ENCODE peak calls at places on chromosomes 1 and 21, in seven cellular contexts. H is astrocyte, F is mesendoderm, Z is mammary epithelial cell, V is H9, A is heart right ventricle, K is Peyer's patch. W is an unnamed sample.

GRCh38 chr1:184911103-184911502 is 63.2 kb downstream of the NIBAN1 start:
- DNase-seq in H (no peak), F (no peak), Z (no peak), V (no peak), A (no peak), K (no peak), W (no peak)

GRCh38 chr1:201224671-201225400 is 34.2 kb downstream of the IGFN1 start:
- DNase-seq in H (no peak), F (no peak), Z (no peak), V (no peak), A (no peak), K (peak), W (peak)

GRCh38 chr1:188642585-188643168 is 1813.9 kb downstream of the PLA2G4A start:
- DNase-seq in H (no peak), F (no peak), Z (no peak), V (no peak), A (no peak), K (no peak), W (no peak)

GRCh38 chr1:59343576-59343840 is 46.6 kb downstream of the FGGY start:
- DNase-seq in H (no peak), F (no peak), Z (no peak), V (no peak), A (no peak), K (no peak), W (no peak)

GRCh38 chr21:34740198-34740597 is 71.4 kb downstream of the CLIC6 start:
- DNase-seq in H (no peak), F (no peak), Z (no peak), V (no peak), A (no peak), K (no peak), W (no peak)

GRCh38 chr1:155177918-155178281 is 4.3 kb downstream of the TRIM46 start:
- DNase-seq in H (no peak), F (no peak), Z (no peak), V (no peak), A (no peak), K (peak), W (peak)

GRCh38 chr1:205974712-205975111 is 28.5 kb downstream of the RAB7B start:
- DNase-seq in H (no peak), F (no peak), Z (no peak), V (no peak), A (no peak), K (no peak), W (no peak)

GRCh38 chr1:157137051-157137772 is 983 bp downstream of the ETV3 start:
- DNase-seq in H (no peak), F (peak), Z (peak), V (no peak), A (no peak), K (peak), W (no peak)

GRCh38 chr1:50270926-50271325 is 152.3 kb downstream of the DMRTA2 start:
- DNase-seq in H (no peak), F (peak), Z (no peak), V (no peak), A (no peak), K (no peak), W (no peak)

GRCh38 chr1:34162852-34163766 is 1.9 kb downstream of the CSMD2 start:
- DNase-seq in H (peak), F (peak), Z (peak), V (peak), A (peak), K (peak), W (no peak)

GRCh38 chr1:182684128-182684828 is at the start of gene RGS8:
- DNase-seq in H (no peak), F (no peak), Z (no peak), V (no peak), A (no peak), K (no peak), W (no peak)

GRCh38 chr1:192311281-192311680 is 5.5 kb upstream of the RGS21 start:
- DNase-seq in H (peak), F (peak), Z (peak), V (no peak), A (no peak), K (no peak), W (no peak)

GRCh38 chr1:60425528-60425927 is 352.0 kb upstream of the C1orf87 start:
- DNase-seq in H (no peak), F (peak), Z (no peak), V (peak), A (no peak), K (no peak), W (no peak)

GRCh38 chr21:38982096-38982495 is 176.4 kb downstream of the ETS2 start:
- DNase-seq in H (peak), F (peak), Z (no peak), V (peak), A (no peak), K (no peak), W (no peak)

GRCh38 chr1:181392613-181393170 is 90.6 kb upstream of the CACNA1E start:
- DNase-seq in H (no peak), F (no peak), Z (peak), V (no peak), A (no peak), K (no peak), W (no peak)

GRCh38 chr1:226937940-226938725 is 2.0 kb upstream of the COQ8A start:
- DNase-seq in H (no peak), F (no peak), Z (no peak), V (no peak), A (no peak), K (no peak), W (no peak)

GRCh38 chr1:87594736-87595383 is 266.2 kb downstream of the LMO4 start:
- DNase-seq in H (peak), F (no peak), Z (no peak), V (no peak), A (no peak), K (no peak), W (no peak)

GRCh38 chr1:205444300-205444930 is 11.4 kb downstream of the BLACAT1 start:
- DNase-seq in H (peak), F (no peak), Z (no peak), V (no peak), A (no peak), K (no peak), W (no peak)

GRCh38 chr1:180522204-180522497 is 19.8 kb upstream of the ACBD6 start:
- DNase-seq in H (no peak), F (peak), Z (peak), V (peak), A (no peak), K (no peak), W (no peak)

GRCh38 chr1:236394905-236395779 is 1.1 kb downstream of the EDARADD start:
- DNase-seq in H (peak), F (peak), Z (peak), V (peak), A (peak), K (no peak), W (no peak)

GRCh38 chr21:29347274-29347681 is 48.6 kb downstream of the BACH1 start:
- DNase-seq in H (no peak), F (no peak), Z (no peak), V (no peak), A (no peak), K (no peak), W (no peak)
- H3K27ac ChIP-seq in H (peak), F (no peak), Z (no peak), V (no peak), A (peak), K (peak), W (no peak)

GRCh38 chr1:24888971-24889670 is 41.0 kb downstream of the RUNX3 start:
- DNase-seq in H (peak), F (no peak), Z (peak), V (no peak), A (no peak), K (no peak), W (no peak)
- H3K27ac ChIP-seq in H (no peak), F (no peak), Z (no peak), V (no peak), A (no peak), K (no peak), W (no peak)

DNA sequence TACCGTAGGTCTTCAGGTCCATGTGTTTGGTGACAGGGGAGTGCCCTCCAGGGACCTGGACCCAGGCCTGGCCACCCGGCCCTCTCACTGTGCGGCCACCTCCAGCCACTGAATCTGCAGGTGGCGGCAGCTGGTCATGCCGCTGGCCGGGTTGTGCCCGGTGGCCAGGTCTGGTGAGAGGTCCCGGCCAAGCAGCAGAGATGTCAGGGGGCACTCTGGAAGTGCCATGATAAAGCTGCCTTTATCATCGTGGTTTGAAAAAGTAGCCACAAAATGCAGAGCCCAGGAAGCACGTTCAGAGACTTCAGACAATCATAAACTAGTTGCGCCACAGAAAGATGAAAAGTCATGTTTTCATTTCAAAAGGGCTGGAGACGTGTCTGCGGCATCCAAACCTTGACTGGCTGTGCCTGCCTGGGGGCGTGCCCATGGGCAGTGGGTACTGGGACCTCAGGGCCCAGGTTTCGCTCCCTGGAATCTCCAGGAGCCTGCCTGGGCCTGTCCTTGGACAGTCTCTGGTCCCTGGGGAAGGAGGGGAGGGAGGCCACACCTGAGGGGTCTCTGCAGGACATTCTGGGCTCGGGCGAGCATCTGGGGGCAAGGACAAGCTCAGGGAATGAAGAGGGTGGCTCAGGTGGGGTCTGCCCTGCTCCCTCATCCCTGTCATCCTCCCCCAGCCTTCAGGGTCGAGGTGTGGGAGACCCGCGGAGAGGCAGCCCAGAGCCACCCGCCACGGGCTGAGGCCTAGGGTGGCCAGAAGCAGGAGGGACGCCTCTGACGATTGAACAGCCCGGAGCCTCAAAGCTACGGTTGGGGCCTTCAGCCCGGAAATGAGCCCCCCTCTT is 44.9 kb downstream of the COL18A1 start:
- DNase-seq in H (no peak), F (no peak), Z (peak), V (no peak), A (peak), K (no peak), W (no peak)
- H3K27ac ChIP-seq in H (no peak), F (no peak), Z (no peak), V (no peak), A (no peak), K (no peak), W (no peak)

GRCh38 chr1:165844114-165844798 is 16.8 kb downstream of the UCK2 start:
- DNase-seq in H (no peak), F (peak), Z (no peak), V (no peak), A (no peak), K (no peak), W (no peak)
- H3K27ac ChIP-seq in H (no peak), F (no peak), Z (no peak), V (no peak), A (no peak), K (no peak), W (no peak)